ENCODE peak calls at places on chromosomes 7 and 10, in four cellular contexts. One of them, this sample, is unnamed.

GRCh38 chr10:22816298-22816653 is 101.9 kb upstream of the PIP4K2A start:
- DNase-seq in HepG2: no peak
- DNase-seq in K562: peak; percentile 50
- DNase-seq in GM12878: no peak
- DNase-seq in this sample: no peak

GRCh38 chr10:130466271-130466997 is 330.2 kb downstream of the GLRX3 start:
- DNase-seq in HepG2: no peak
- DNase-seq in K562: no peak
- DNase-seq in GM12878: no peak
- DNase-seq in this sample: no peak

GRCh38 chr7:77467453-77467852 is 51.3 kb upstream of the GSAP start:
- DNase-seq in HepG2: no peak
- DNase-seq in K562: no peak
- DNase-seq in GM12878: no peak
- DNase-seq in this sample: no peak

GRCh38 chr7:99429756-99430155 is 8.8 kb downstream of the PTCD1 start:
- DNase-seq in HepG2: no peak
- DNase-seq in K562: no peak
- DNase-seq in GM12878: no peak
- DNase-seq in this sample: no peak

GRCh38 chr7:30068117-30068516 is 39.9 kb downstream of the PLEKHA8 start:
- DNase-seq in HepG2: no peak
- DNase-seq in K562: no peak
- DNase-seq in GM12878: no peak
- DNase-seq in this sample: no peak

GRCh38 chr7:141712603-141713262 is 4.6 kb downstream of the WEE2 start:
- DNase-seq in HepG2: no peak
- DNase-seq in K562: no peak
- DNase-seq in GM12878: no peak
- DNase-seq in this sample: no peak

GRCh38 chr10:115936926-115937755 is 335.9 kb downstream of the GFRA1 start:
- DNase-seq in HepG2: no peak
- DNase-seq in K562: no peak
- DNase-seq in GM12878: no peak
- DNase-seq in this sample: no peak

GRCh38 chr10:47024399-47025252 is 113.4 kb downstream of the PTPN20 start:
- DNase-seq in HepG2: peak; percentile 53
- DNase-seq in K562: peak; percentile 70
- DNase-seq in GM12878: peak; percentile 16
- DNase-seq in this sample: peak; percentile 82

GRCh38 chr7:69476416-69476815 is 121.9 kb upstream of the AUTS2 start:
- DNase-seq in HepG2: no peak
- DNase-seq in K562: no peak
- DNase-seq in GM12878: no peak
- DNase-seq in this sample: no peak

GRCh38 chr10:128007971-128008370 is 101.1 kb downstream of the PTPRE start:
- DNase-seq in HepG2: no peak
- DNase-seq in K562: no peak
- DNase-seq in GM12878: no peak
- DNase-seq in this sample: peak; percentile 16

GRCh38 chr10:128011059-128011979 is 104.4 kb downstream of the PTPRE start:
- DNase-seq in HepG2: peak; percentile 43
- DNase-seq in K562: peak; percentile 72
- DNase-seq in GM12878: peak; percentile 19
- DNase-seq in this sample: peak; percentile 84

GRCh38 chr10:128008521-128009250 is 101.8 kb downstream of the PTPRE start:
- DNase-seq in HepG2: no peak
- DNase-seq in K562: no peak
- DNase-seq in GM12878: no peak
- DNase-seq in this sample: no peak

GRCh38 chr10:128009357-128009756 is 102.5 kb downstream of the PTPRE start:
- DNase-seq in HepG2: no peak
- DNase-seq in K562: no peak
- DNase-seq in GM12878: no peak
- DNase-seq in this sample: no peak

GRCh38 chr10:128009768-128010167 is 102.9 kb downstream of the PTPRE start:
- DNase-seq in HepG2: no peak
- DNase-seq in K562: no peak
- DNase-seq in GM12878: no peak
- DNase-seq in this sample: no peak
- TF ChIP-seq POLR2AphosphoS5 in HepG2: no peak
- TF ChIP-seq POLR2AphosphoS5 in K562: no peak
- TF ChIP-seq POLR2AphosphoS5 in GM12878: no peak
- TF ChIP-seq POLR2AphosphoS5 in this sample: no peak

DNA sequence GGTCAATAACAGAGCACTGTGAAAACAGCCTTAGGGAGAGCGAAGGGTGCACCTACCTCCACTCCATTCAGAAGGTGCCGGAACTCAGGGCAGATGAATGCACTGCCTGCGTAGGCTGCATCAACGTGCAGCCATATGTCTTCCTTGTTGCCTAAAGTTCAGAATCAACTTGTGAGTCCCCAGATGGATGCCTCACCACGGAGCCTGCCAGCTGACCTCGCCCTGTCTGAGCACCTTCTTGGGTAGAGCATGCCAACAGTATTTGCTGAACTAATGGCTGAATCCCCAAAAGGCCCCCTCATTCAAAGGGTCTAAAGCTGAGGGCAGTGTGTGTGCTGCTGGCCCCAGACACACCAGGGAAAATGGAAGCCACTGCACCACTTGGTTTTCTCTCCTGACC is 48.9 kb upstream of the FIGNL1 start:
- DNase-seq in HepG2: no peak
- DNase-seq in K562: no peak
- DNase-seq in GM12878: no peak
- DNase-seq in this sample: no peak
- TF ChIP-seq JUNB in HepG2: no peak
- TF ChIP-seq JUNB in K562: no peak
- TF ChIP-seq JUNB in GM12878: no peak
- TF ChIP-seq JUNB in this sample: no peak

GRCh38 chr10:68096913-68097509 is 12.3 kb upstream of the MYPN start:
- DNase-seq in HepG2: no peak
- DNase-seq in K562: peak; percentile 39
- DNase-seq in GM12878: no peak
- DNase-seq in this sample: peak; percentile 41
- TF ChIP-seq POLR2AphosphoS5 in HepG2: no peak
- TF ChIP-seq POLR2AphosphoS5 in K562: no peak
- TF ChIP-seq POLR2AphosphoS5 in GM12878: no peak
- TF ChIP-seq POLR2AphosphoS5 in this sample: no peak

GRCh38 chr7:73973091-73973490 is 54.9 kb upstream of the ELN start:
- DNase-seq in HepG2: no peak
- DNase-seq in K562: no peak
- DNase-seq in GM12878: no peak
- DNase-seq in this sample: no peak

GRCh38 chr7:73972614-73973013 is 55.4 kb upstream of the ELN start:
- DNase-seq in HepG2: no peak
- DNase-seq in K562: no peak
- DNase-seq in GM12878: no peak
- DNase-seq in this sample: no peak

GRCh38 chr7:73971315-73971700 is 56.7 kb upstream of the ELN start:
- DNase-seq in HepG2: no peak
- DNase-seq in K562: no peak
- DNase-seq in GM12878: peak; percentile 4
- DNase-seq in this sample: no peak

GRCh38 chr7:73970801-73971229 is 57.2 kb upstream of the ELN start:
- DNase-seq in HepG2: no peak
- DNase-seq in K562: no peak
- DNase-seq in GM12878: no peak
- DNase-seq in this sample: no peak

GRCh38 chr7:73971701-73972341 is 56.2 kb upstream of the ELN start:
- DNase-seq in HepG2: no peak
- DNase-seq in K562: no peak
- DNase-seq in GM12878: no peak
- DNase-seq in this sample: peak; percentile 86
- TF ChIP-seq JUNB in HepG2: no peak
- TF ChIP-seq JUNB in K562: no peak
- TF ChIP-seq JUNB in GM12878: no peak
- TF ChIP-seq JUNB in this sample: no peak

GRCh38 chr10:48523212-48523819 is 81.6 kb downstream of the ARHGAP22 start:
- DNase-seq in HepG2: no peak
- DNase-seq in K562: peak; percentile 67
- DNase-seq in GM12878: no peak
- DNase-seq in this sample: peak; percentile 74
- TF ChIP-seq POLR2AphosphoS5 in HepG2: no peak
- TF ChIP-seq POLR2AphosphoS5 in K562: no peak
- TF ChIP-seq POLR2AphosphoS5 in GM12878: no peak
- TF ChIP-seq POLR2AphosphoS5 in this sample: no peak

GRCh38 chr10:110612073-110612472 is 32.1 kb upstream of the RBM20 start:
- DNase-seq in HepG2: no peak
- DNase-seq in K562: no peak
- DNase-seq in GM12878: peak; percentile 70
- DNase-seq in this sample: no peak

GRCh38 chr10:110613996-110614495 is 30.1 kb upstream of the RBM20 start:
- DNase-seq in HepG2: no peak
- DNase-seq in K562: no peak
- DNase-seq in GM12878: peak; percentile 61
- DNase-seq in this sample: no peak

GRCh38 chr10:110615057-110615630 is 29.0 kb upstream of the RBM20 start:
- DNase-seq in HepG2: no peak
- DNase-seq in K562: no peak
- DNase-seq in GM12878: no peak
- DNase-seq in this sample: no peak

GRCh38 chr10:110612629-110613028 is 31.5 kb upstream of the RBM20 start:
- DNase-seq in HepG2: no peak
- DNase-seq in K562: no peak
- DNase-seq in GM12878: peak; percentile 23
- DNase-seq in this sample: no peak

GRCh38 chr10:110613341-110613995 is 30.7 kb upstream of the RBM20 start:
- DNase-seq in HepG2: no peak
- DNase-seq in K562: no peak
- DNase-seq in GM12878: peak; percentile 57
- DNase-seq in this sample: peak; percentile 26
- TF ChIP-seq JUNB in HepG2: no peak
- TF ChIP-seq JUNB in K562: no peak
- TF ChIP-seq JUNB in GM12878: no peak
- TF ChIP-seq JUNB in this sample: no peak

GRCh38 chr10:92690211-92691041 is 671 bp downstream of the HHEX start:
- DNase-seq in HepG2: no peak
- DNase-seq in K562: peak; percentile 71
- DNase-seq in GM12878: no peak
- DNase-seq in this sample: peak; percentile 52
- TF ChIP-seq POLR2AphosphoS5 in HepG2: no peak
- TF ChIP-seq POLR2AphosphoS5 in K562: no peak
- TF ChIP-seq POLR2AphosphoS5 in GM12878: no peak
- TF ChIP-seq POLR2AphosphoS5 in this sample: no peak

GRCh38 chr7:65800890-65801341 is 72.0 kb upstream of the VKORC1L1 start:
- DNase-seq in HepG2: no peak
- DNase-seq in K562: peak; percentile 19
- DNase-seq in GM12878: no peak
- DNase-seq in this sample: no peak
- TF ChIP-seq JUNB in HepG2: no peak
- TF ChIP-seq JUNB in K562: no peak
- TF ChIP-seq JUNB in GM12878: no peak
- TF ChIP-seq JUNB in this sample: no peak

GRCh38 chr10:95867866-95868265 is 39.9 kb upstream of the CC2D2B start:
- DNase-seq in HepG2: no peak
- DNase-seq in K562: no peak
- DNase-seq in GM12878: no peak
- DNase-seq in this sample: no peak

GRCh38 chr10:95873651-95874050 is 34.1 kb upstream of the CC2D2B start:
- DNase-seq in HepG2: no peak
- DNase-seq in K562: no peak
- DNase-seq in GM12878: no peak
- DNase-seq in this sample: no peak

GRCh38 chr10:95876756-95877155 is 31.0 kb upstream of the CC2D2B start:
- DNase-seq in HepG2: no peak
- DNase-seq in K562: no peak
- DNase-seq in GM12878: no peak
- DNase-seq in this sample: no peak

GRCh38 chr10:95873139-95873538 is 34.6 kb upstream of the CC2D2B start:
- DNase-seq in HepG2: no peak
- DNase-seq in K562: no peak
- DNase-seq in GM12878: no peak
- DNase-seq in this sample: no peak

GRCh38 chr10:95872158-95872711 is 35.5 kb upstream of the CC2D2B start:
- DNase-seq in HepG2: no peak
- DNase-seq in K562: no peak
- DNase-seq in GM12878: no peak
- DNase-seq in this sample: no peak
- TF ChIP-seq POLR2AphosphoS5 in HepG2: no peak
- TF ChIP-seq POLR2AphosphoS5 in K562: no peak
- TF ChIP-seq POLR2AphosphoS5 in GM12878: peak; percentile 57
- TF ChIP-seq POLR2AphosphoS5 in this sample: no peak

DNA sequence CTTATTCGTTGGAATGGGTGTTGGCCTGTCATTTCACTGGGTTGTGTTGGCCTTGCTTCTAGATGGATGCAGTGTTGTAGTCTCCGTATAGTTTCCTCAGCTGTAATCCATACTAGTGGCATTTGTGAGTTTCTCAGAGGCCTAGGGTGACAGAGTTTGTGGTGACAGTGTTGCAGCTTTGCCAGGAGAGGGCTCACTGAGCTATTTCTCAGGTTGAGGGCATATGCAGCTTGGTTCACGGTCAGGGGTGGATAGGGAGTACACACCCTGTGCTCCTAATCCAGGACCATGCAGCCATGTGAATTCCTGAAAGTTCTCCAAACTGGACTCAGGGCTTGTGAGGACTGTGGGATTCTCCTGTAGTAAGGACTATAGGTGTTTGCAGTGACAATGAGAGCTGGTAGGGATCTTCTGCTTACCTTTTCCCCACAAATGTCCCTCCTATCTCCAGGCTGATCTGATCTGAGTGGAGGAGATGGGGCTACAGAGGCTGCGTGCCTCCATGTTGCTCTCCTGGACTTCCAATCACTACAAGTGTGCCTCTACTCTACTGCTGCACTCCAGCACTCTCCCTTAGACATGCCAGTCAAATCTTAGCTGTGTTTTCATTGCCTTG is 229.0 kb downstream of the STK31 start:
- DNase-seq in HepG2: peak; percentile 33
- DNase-seq in K562: peak; percentile 37
- DNase-seq in GM12878: no peak
- DNase-seq in this sample: peak; percentile 71
- TF ChIP-seq JUNB in HepG2: no peak
- TF ChIP-seq JUNB in K562: no peak
- TF ChIP-seq JUNB in GM12878: no peak
- TF ChIP-seq JUNB in this sample: no peak

This sample was measured in GM23338.